ENCODE peak calls at places on chromosomes 3 and 15, in five cellular contexts. One of them, this sample, is unnamed.

GRCh38 chr3:153232737-153233330 is 70.8 kb downstream of the RAP2B start:
- DNase-seq in left colon: no peak
- DNase-seq in NCI-H146: no peak
- DNase-seq in brain microvascular endothelial cell: no peak
- DNase-seq in non-pigmented ciliary epithelial cell: peak; percentile 56
- DNase-seq in this sample: no peak

GRCh38 chr15:68278345-68279217 is 1.0 kb downstream of the FEM1B start:
- DNase-seq in left colon: peak; percentile 42
- DNase-seq in NCI-H146: peak; percentile 66
- DNase-seq in brain microvascular endothelial cell: peak; percentile 56
- DNase-seq in non-pigmented ciliary epithelial cell: no peak
- DNase-seq in this sample: no peak

GRCh38 chr3:171132873-171133272 is 106.4 kb upstream of the SLC2A2 start:
- DNase-seq in left colon: no peak
- DNase-seq in NCI-H146: no peak
- DNase-seq in brain microvascular endothelial cell: peak; percentile 60
- DNase-seq in non-pigmented ciliary epithelial cell: no peak
- DNase-seq in this sample: no peak

GRCh38 chr3:23170306-23170705 is 32.8 kb upstream of the UBE2E2 start:
- DNase-seq in left colon: no peak
- DNase-seq in NCI-H146: no peak
- DNase-seq in brain microvascular endothelial cell: peak; percentile 47
- DNase-seq in non-pigmented ciliary epithelial cell: no peak
- DNase-seq in this sample: no peak

GRCh38 chr15:98884894-98885293 is 122.7 kb downstream of the PGPEP1L start:
- DNase-seq in left colon: no peak
- DNase-seq in NCI-H146: no peak
- DNase-seq in brain microvascular endothelial cell: no peak
- DNase-seq in non-pigmented ciliary epithelial cell: no peak
- DNase-seq in this sample: no peak

GRCh38 chr3:127417709-127418559 is 130.1 kb upstream of the PRR20G start:
- DNase-seq in left colon: no peak
- DNase-seq in NCI-H146: no peak
- DNase-seq in brain microvascular endothelial cell: no peak
- DNase-seq in non-pigmented ciliary epithelial cell: no peak
- DNase-seq in this sample: no peak

GRCh38 chr3:109553573-109554371 is 216.4 kb upstream of the DPPA4 start:
- DNase-seq in left colon: no peak
- DNase-seq in NCI-H146: no peak
- DNase-seq in brain microvascular endothelial cell: peak; percentile 19
- DNase-seq in non-pigmented ciliary epithelial cell: no peak
- DNase-seq in this sample: no peak

GRCh38 chr3:54999159-54999558 is 71.3 kb upstream of the LRTM1 start:
- DNase-seq in left colon: no peak
- DNase-seq in NCI-H146: peak; percentile 24
- DNase-seq in brain microvascular endothelial cell: peak; percentile 88
- DNase-seq in non-pigmented ciliary epithelial cell: peak; percentile 92
- DNase-seq in this sample: peak; percentile 45

GRCh38 chr3:30399394-30400181 is 206.8 kb upstream of the TGFBR2 start:
- DNase-seq in left colon: no peak
- DNase-seq in NCI-H146: no peak
- DNase-seq in brain microvascular endothelial cell: no peak
- DNase-seq in non-pigmented ciliary epithelial cell: no peak
- DNase-seq in this sample: no peak

GRCh38 chr3:120100711-120101110 is 6.5 kb upstream of the GSK3B start:
- DNase-seq in left colon: no peak
- DNase-seq in NCI-H146: no peak
- DNase-seq in brain microvascular endothelial cell: no peak
- DNase-seq in non-pigmented ciliary epithelial cell: no peak
- DNase-seq in this sample: no peak

GRCh38 chr3:195873971-195874370 is 34.4 kb downstream of the TNK2 start:
- DNase-seq in left colon: no peak
- DNase-seq in NCI-H146: no peak
- DNase-seq in brain microvascular endothelial cell: peak; percentile 15
- DNase-seq in non-pigmented ciliary epithelial cell: no peak
- DNase-seq in this sample: no peak

GRCh38 chr15:83658406-83658805 is 4.5 kb downstream of the ADAMTSL3 start:
- DNase-seq in left colon: no peak
- DNase-seq in NCI-H146: no peak
- DNase-seq in brain microvascular endothelial cell: no peak
- DNase-seq in non-pigmented ciliary epithelial cell: no peak
- DNase-seq in this sample: no peak

GRCh38 chr3:43624619-43625305 is 3.0 kb upstream of the ANO10 start:
- DNase-seq in left colon: no peak
- DNase-seq in NCI-H146: no peak
- DNase-seq in brain microvascular endothelial cell: no peak
- DNase-seq in non-pigmented ciliary epithelial cell: no peak
- DNase-seq in this sample: no peak

GRCh38 chr15:73467758-73468157 is 24.8 kb downstream of the REC114 start:
- DNase-seq in left colon: no peak
- DNase-seq in NCI-H146: no peak
- DNase-seq in brain microvascular endothelial cell: no peak
- DNase-seq in non-pigmented ciliary epithelial cell: no peak
- DNase-seq in this sample: no peak

GRCh38 chr3:48565591-48566400 is 2.2 kb upstream of the UCN2 start:
- DNase-seq in left colon: no peak
- DNase-seq in NCI-H146: no peak
- DNase-seq in brain microvascular endothelial cell: peak; percentile 56
- DNase-seq in non-pigmented ciliary epithelial cell: no peak
- DNase-seq in this sample: peak; percentile 47

GRCh38 chr3:107765524-107765923 is 242.8 kb downstream of the BBX start:
- DNase-seq in left colon: no peak
- DNase-seq in NCI-H146: no peak
- DNase-seq in brain microvascular endothelial cell: no peak
- DNase-seq in non-pigmented ciliary epithelial cell: no peak
- DNase-seq in this sample: no peak

GRCh38 chr15:76465728-76466127 is 129.2 kb downstream of the ISL2 start:
- DNase-seq in left colon: no peak
- DNase-seq in NCI-H146: no peak
- DNase-seq in brain microvascular endothelial cell: no peak
- DNase-seq in non-pigmented ciliary epithelial cell: no peak
- DNase-seq in this sample: no peak

GRCh38 chr15:78234515-78235040 is at the start of gene ACSBG1:
- DNase-seq in left colon: no peak
- DNase-seq in NCI-H146: no peak
- DNase-seq in brain microvascular endothelial cell: no peak
- DNase-seq in non-pigmented ciliary epithelial cell: no peak
- DNase-seq in this sample: no peak

GRCh38 chr15:31102049-31102321 is 460 bp upstream of the TRPM1 start:
- DNase-seq in left colon: no peak
- DNase-seq in NCI-H146: no peak
- DNase-seq in brain microvascular endothelial cell: no peak
- DNase-seq in non-pigmented ciliary epithelial cell: no peak
- DNase-seq in this sample: no peak

GRCh38 chr3:58013973-58014649 is 5.9 kb downstream of the FLNB start:
- DNase-seq in left colon: no peak
- DNase-seq in NCI-H146: no peak
- DNase-seq in brain microvascular endothelial cell: peak; percentile 73
- DNase-seq in non-pigmented ciliary epithelial cell: no peak
- DNase-seq in this sample: no peak

GRCh38 chr15:68930268-68931022 is at the start of gene SPESP1:
- DNase-seq in left colon: peak; percentile 24
- DNase-seq in NCI-H146: no peak
- DNase-seq in brain microvascular endothelial cell: peak; percentile 1
- DNase-seq in non-pigmented ciliary epithelial cell: no peak
- DNase-seq in this sample: no peak

GRCh38 chr15:65856821-65857455 is 12.4 kb upstream of the RAB11A start:
- DNase-seq in left colon: peak; percentile 50
- DNase-seq in NCI-H146: peak; percentile 66
- DNase-seq in brain microvascular endothelial cell: no peak
- DNase-seq in non-pigmented ciliary epithelial cell: no peak
- DNase-seq in this sample: no peak

This sample was measured in HL-60.